ENCODE peak calls at places on chromosome 19, in six cellular contexts. One of them, this sample, is unnamed.

GRCh38 chr19:44722131-44723121 is 23.5 kb downstream of the CEACAM16 start:
- DNase-seq in adrenal gland: no peak
- DNase-seq in AG04450: no peak
- DNase-seq in cardiac fibroblast: no peak
- DNase-seq in bronchial epithelial cell: no peak
- DNase-seq in heart left ventricle: no peak
- DNase-seq in this sample: peak; percentile 59

GRCh38 chr19:45798995-45799517 is 6.4 kb upstream of the DMWD start:
- DNase-seq in heart left ventricle: no peak
- DNase-seq in AG04450: peak; percentile 61
- DNase-seq in cardiac fibroblast: peak; percentile 80
- DNase-seq in bronchial epithelial cell: peak; percentile 50
- DNase-seq in adrenal gland: peak; percentile 74
- DNase-seq in this sample: peak; percentile 78

GRCh38 chr19:45528744-45529453 is 21.6 kb downstream of the VASP start:
- DNase-seq in bronchial epithelial cell: peak; percentile 75
- DNase-seq in AG04450: no peak
- DNase-seq in heart left ventricle: peak; percentile 43
- DNase-seq in adrenal gland: peak; percentile 80
- DNase-seq in cardiac fibroblast: no peak
- DNase-seq in this sample: peak; percentile 23

GRCh38 chr19:54104998-54105715 is 2.5 kb downstream of the NDUFA3 start:
- DNase-seq in AG04450: no peak
- DNase-seq in cardiac fibroblast: no peak
- DNase-seq in heart left ventricle: no peak
- DNase-seq in adrenal gland: no peak
- DNase-seq in bronchial epithelial cell: no peak
- DNase-seq in this sample: no peak

GRCh38 chr19:50817941-50818858 is 5.4 kb downstream of the KLK1 start:
- DNase-seq in adrenal gland: peak; percentile 59
- DNase-seq in cardiac fibroblast: no peak
- DNase-seq in heart left ventricle: peak; percentile 52
- DNase-seq in bronchial epithelial cell: no peak
- DNase-seq in AG04450: no peak
- DNase-seq in this sample: peak; percentile 92

GRCh38 chr19:3440082-3440481 is 40.2 kb downstream of the SMIM24 start:
- DNase-seq in cardiac fibroblast: peak; percentile 43
- DNase-seq in adrenal gland: peak; percentile 42
- DNase-seq in heart left ventricle: no peak
- DNase-seq in bronchial epithelial cell: no peak
- DNase-seq in AG04450: no peak
- DNase-seq in this sample: peak; percentile 82

GRCh38 chr19:51441410-51442390 is 16.6 kb downstream of the SIGLEC8 start:
- DNase-seq in bronchial epithelial cell: no peak
- DNase-seq in adrenal gland: no peak
- DNase-seq in heart left ventricle: no peak
- DNase-seq in AG04450: no peak
- DNase-seq in cardiac fibroblast: no peak
- DNase-seq in this sample: peak; percentile 75

GRCh38 chr19:50932018-50932689 is 20.7 kb downstream of the KLK5 start:
- DNase-seq in AG04450: no peak
- DNase-seq in heart left ventricle: no peak
- DNase-seq in bronchial epithelial cell: peak; percentile 98
- DNase-seq in adrenal gland: no peak
- DNase-seq in cardiac fibroblast: no peak
- DNase-seq in this sample: no peak

GRCh38 chr19:39998511-39998910 is 1.7 kb downstream of the ZNF546 start:
- DNase-seq in cardiac fibroblast: peak; percentile 76
- DNase-seq in adrenal gland: no peak
- DNase-seq in AG04450: no peak
- DNase-seq in heart left ventricle: no peak
- DNase-seq in bronchial epithelial cell: peak; percentile 74
- DNase-seq in this sample: no peak

GRCh38 chr19:28703400-28703956 is 509.5 kb downstream of the UQCRFS1 start:
- DNase-seq in adrenal gland: no peak
- DNase-seq in AG04450: no peak
- DNase-seq in cardiac fibroblast: no peak
- DNase-seq in heart left ventricle: no peak
- DNase-seq in bronchial epithelial cell: no peak
- DNase-seq in this sample: no peak

GRCh38 chr19:6894313-6894712 is 6.9 kb downstream of the ADGRE1 start:
- DNase-seq in adrenal gland: no peak
- DNase-seq in bronchial epithelial cell: no peak
- DNase-seq in AG04450: no peak
- DNase-seq in heart left ventricle: no peak
- DNase-seq in cardiac fibroblast: no peak
- DNase-seq in this sample: no peak

GRCh38 chr19:9811139-9811538 is 7.7 kb downstream of the FBXL12 start:
- DNase-seq in cardiac fibroblast: no peak
- DNase-seq in adrenal gland: no peak
- DNase-seq in AG04450: no peak
- DNase-seq in heart left ventricle: no peak
- DNase-seq in bronchial epithelial cell: no peak
- DNase-seq in this sample: no peak

GRCh38 chr19:17777840-17778620 is 16.9 kb upstream of the B3GNT3 start:
- DNase-seq in adrenal gland: peak; percentile 60
- DNase-seq in AG04450: no peak
- DNase-seq in heart left ventricle: peak; percentile 58
- DNase-seq in bronchial epithelial cell: peak; percentile 58
- DNase-seq in cardiac fibroblast: peak; percentile 43
- DNase-seq in this sample: peak; percentile 74

GRCh38 chr19:5181331-5181730 is 159.3 kb downstream of the PTPRS start:
- DNase-seq in heart left ventricle: no peak
- DNase-seq in bronchial epithelial cell: no peak
- DNase-seq in AG04450: no peak
- DNase-seq in adrenal gland: no peak
- DNase-seq in cardiac fibroblast: no peak
- DNase-seq in this sample: no peak

GRCh38 chr19:54109651-54110050 is 5.8 kb downstream of the TFPT start:
- DNase-seq in adrenal gland: no peak
- DNase-seq in bronchial epithelial cell: no peak
- DNase-seq in heart left ventricle: peak; percentile 13
- DNase-seq in AG04450: no peak
- DNase-seq in cardiac fibroblast: no peak
- DNase-seq in this sample: no peak

GRCh38 chr19:16612631-16613030 is 15.4 kb downstream of the MED26 start:
- DNase-seq in cardiac fibroblast: peak; percentile 57
- DNase-seq in AG04450: no peak
- DNase-seq in bronchial epithelial cell: no peak
- DNase-seq in heart left ventricle: no peak
- DNase-seq in adrenal gland: no peak
- DNase-seq in this sample: no peak

GRCh38 chr19:53927745-53928144 is 18.7 kb downstream of the CACNG7 start:
- DNase-seq in cardiac fibroblast: peak; percentile 76
- DNase-seq in AG04450: peak; percentile 26
- DNase-seq in adrenal gland: peak; percentile 18
- DNase-seq in heart left ventricle: no peak
- DNase-seq in bronchial epithelial cell: peak; percentile 29
- DNase-seq in this sample: no peak

GRCh38 chr19:33620611-33621010 is 1.1 kb upstream of the CHST8 start:
- DNase-seq in adrenal gland: no peak
- DNase-seq in heart left ventricle: no peak
- DNase-seq in bronchial epithelial cell: no peak
- DNase-seq in AG04450: no peak
- DNase-seq in cardiac fibroblast: no peak
- DNase-seq in this sample: no peak

GRCh38 chr19:27654266-27654990 is 1558.5 kb downstream of the UQCRFS1 start:
- DNase-seq in cardiac fibroblast: no peak
- DNase-seq in heart left ventricle: no peak
- DNase-seq in bronchial epithelial cell: no peak
- DNase-seq in adrenal gland: no peak
- DNase-seq in AG04450: no peak
- DNase-seq in this sample: no peak
- TF ChIP-seq CTCF in cardiac fibroblast: no peak
- TF ChIP-seq CTCF in heart left ventricle: no peak
- TF ChIP-seq CTCF in bronchial epithelial cell: no peak
- TF ChIP-seq CTCF in adrenal gland: no peak
- TF ChIP-seq CTCF in AG04450: no peak
- TF ChIP-seq CTCF in this sample: no peak

DNA sequence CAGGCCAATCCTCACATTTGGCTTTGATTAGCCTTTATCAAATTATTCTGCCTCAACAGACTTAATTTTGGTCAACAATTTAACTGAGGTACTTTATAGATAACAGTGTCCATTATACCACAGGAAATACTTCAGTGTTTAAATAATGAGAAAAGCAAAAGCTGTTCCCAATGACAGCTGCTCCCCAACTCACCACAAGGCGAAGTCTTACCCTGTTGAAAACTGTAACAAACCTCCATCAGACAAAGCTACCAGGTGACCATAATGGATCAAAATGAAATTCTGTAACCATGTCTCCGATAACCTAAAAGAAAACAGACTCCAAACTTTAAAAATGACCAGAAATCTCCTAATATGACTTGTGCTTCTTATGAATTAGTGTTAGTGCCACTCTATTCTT is 50.3 kb downstream of the ZNF44 start:
- DNase-seq in heart left ventricle: no peak
- DNase-seq in adrenal gland: no peak
- DNase-seq in bronchial epithelial cell: no peak
- DNase-seq in AG04450: no peak
- DNase-seq in cardiac fibroblast: no peak
- DNase-seq in this sample: no peak
- TF ChIP-seq CTCF in heart left ventricle: no peak
- TF ChIP-seq CTCF in adrenal gland: no peak
- TF ChIP-seq CTCF in bronchial epithelial cell: peak; percentile 6
- TF ChIP-seq CTCF in AG04450: no peak
- TF ChIP-seq CTCF in cardiac fibroblast: no peak
- TF ChIP-seq CTCF in this sample: no peak

GRCh38 chr19:13872695-13873389 is 4.1 kb upstream of the NANOS3 start:
- DNase-seq in bronchial epithelial cell: no peak
- DNase-seq in heart left ventricle: peak; percentile 50
- DNase-seq in cardiac fibroblast: no peak
- DNase-seq in AG04450: no peak
- DNase-seq in adrenal gland: no peak
- DNase-seq in this sample: peak; percentile 75
- TF ChIP-seq CTCF in bronchial epithelial cell: peak; percentile 32
- TF ChIP-seq CTCF in heart left ventricle: peak; percentile 17
- TF ChIP-seq CTCF in cardiac fibroblast: no peak
- TF ChIP-seq CTCF in AG04450: no peak
- TF ChIP-seq CTCF in adrenal gland: no peak
- TF ChIP-seq CTCF in this sample: peak; percentile 28

GRCh38 chr19:1811472-1811894 is 593 bp downstream of the ATP8B3 start:
- DNase-seq in heart left ventricle: peak; percentile 56
- DNase-seq in adrenal gland: peak; percentile 93
- DNase-seq in cardiac fibroblast: peak; percentile 75
- DNase-seq in AG04450: no peak
- DNase-seq in bronchial epithelial cell: peak; percentile 84
- DNase-seq in this sample: no peak

GRCh38 chr19:1812426-1813196 is 535 bp upstream of the ATP8B3 start:
- DNase-seq in bronchial epithelial cell: peak; percentile 89
- DNase-seq in adrenal gland: peak; percentile 99
- DNase-seq in AG04450: peak; percentile 82
- DNase-seq in heart left ventricle: peak; percentile 95
- DNase-seq in cardiac fibroblast: peak; percentile 93
- DNase-seq in this sample: peak; percentile 96

GRCh38 chr19:1810439-1811160 is 1.5 kb downstream of the ATP8B3 start:
- DNase-seq in AG04450: no peak
- DNase-seq in adrenal gland: no peak
- DNase-seq in heart left ventricle: no peak
- DNase-seq in bronchial epithelial cell: no peak
- DNase-seq in cardiac fibroblast: no peak
- DNase-seq in this sample: no peak

GRCh38 chr19:1813197-1813836 is 1.2 kb upstream of the ATP8B3 start:
- DNase-seq in bronchial epithelial cell: no peak
- DNase-seq in heart left ventricle: no peak
- DNase-seq in AG04450: no peak
- DNase-seq in cardiac fibroblast: no peak
- DNase-seq in adrenal gland: peak; percentile 43
- DNase-seq in this sample: no peak

GRCh38 chr19:1811942-1812425 is at the start of gene ATP8B3:
- DNase-seq in bronchial epithelial cell: no peak
- DNase-seq in heart left ventricle: no peak
- DNase-seq in adrenal gland: no peak
- DNase-seq in cardiac fibroblast: no peak
- DNase-seq in AG04450: no peak
- DNase-seq in this sample: peak; percentile 100
- TF ChIP-seq CTCF in bronchial epithelial cell: peak; percentile 16
- TF ChIP-seq CTCF in heart left ventricle: no peak
- TF ChIP-seq CTCF in adrenal gland: peak; percentile 12
- TF ChIP-seq CTCF in cardiac fibroblast: no peak
- TF ChIP-seq CTCF in AG04450: peak; percentile 34
- TF ChIP-seq CTCF in this sample: no peak

This sample was measured in GM20000.